ENCODE peak calls at places on chromosomes 7 and 10, in seven cellular contexts. Y, I, H, M, E, O and Z are unnamed samples.

GRCh38 chr10:102113956-102114857 is 6.0 kb downstream of the LDB1 start:
- DNase-seq in E (peak; percentile 19), M (no peak), I (no peak), O (no peak), Y (peak; percentile 26), H (peak; percentile 27), Z (peak; percentile 33)

GRCh38 chr10:6713716-6714115 is 133.6 kb upstream of the PRKCQ start:
- DNase-seq in Y (no peak), E (no peak), M (no peak), H (no peak), O (no peak), I (peak; percentile 36), Z (no peak)

GRCh38 chr10:56231436-56231835 is 129.6 kb downstream of the ZWINT start:
- DNase-seq in O (no peak), E (no peak), Y (no peak), M (no peak), I (no peak), H (no peak), Z (no peak)

GRCh38 chr10:132163278-132163765 is 23.4 kb upstream of the DPYSL4 start:
- DNase-seq in E (no peak), H (no peak), O (no peak), M (no peak), Y (peak; percentile 64), I (no peak), Z (peak; percentile 49)

GRCh38 chr10:130824230-130825014 is 487.1 kb downstream of the TCERG1L start:
- DNase-seq in Y (no peak), M (no peak), I (no peak), O (no peak), E (no peak), H (no peak), Z (no peak)

GRCh38 chr7:148882668-148883232 is 1.3 kb downstream of the EZH2 start:
- DNase-seq in Y (peak; percentile 14), E (no peak), O (no peak), M (no peak), H (peak; percentile 6), I (peak; percentile 3), Z (no peak)

GRCh38 chr7:150939052-150939810 is 38.9 kb downstream of the KCNH2 start:
- DNase-seq in I (no peak), E (no peak), O (no peak), M (peak; percentile 37), H (no peak), Y (no peak), Z (no peak)

GRCh38 chr10:110355181-110355831 is 50.6 kb upstream of the SMNDC1 start:
- DNase-seq in E (no peak), Y (no peak), M (no peak), I (no peak), H (no peak), O (no peak), Z (no peak)

GRCh38 chr7:116231543-116232401 is 21.4 kb downstream of the TES start:
- DNase-seq in Y (no peak), I (peak; percentile 72), E (no peak), O (no peak), H (peak; percentile 72), M (no peak), Z (no peak)

GRCh38 chr7:36305648-36306047 is 84.0 kb upstream of the ANLN start:
- DNase-seq in I (no peak), M (no peak), Y (no peak), O (no peak), E (no peak), H (no peak), Z (peak; percentile 8)

GRCh38 chr10:522350-522749 is 167.1 kb downstream of the DIP2C start:
- DNase-seq in E (no peak), O (no peak), Y (no peak), H (no peak), I (no peak), M (peak; percentile 45), Z (no peak)

GRCh38 chr7:21261627-21262564 is 166.0 kb upstream of the SP4 start:
- DNase-seq in I (peak; percentile 55), Y (peak; percentile 46), H (peak; percentile 13), E (peak; percentile 42), O (no peak), M (no peak), Z (peak; percentile 33)

GRCh38 chr10:661891-662605 is 27.4 kb downstream of the DIP2C start:
- DNase-seq in E (no peak), M (no peak), I (no peak), Y (peak; percentile 69), O (no peak), H (no peak), Z (no peak)

GRCh38 chr10:17059197-17059688 is 70.4 kb downstream of the CUBN start:
- DNase-seq in E (no peak), Y (no peak), M (no peak), I (peak; percentile 91), H (peak; percentile 96), O (no peak), Z (no peak)

GRCh38 chr10:37763132-37763531 is 94.3 kb downstream of the ZNF248 start:
- DNase-seq in E (no peak), O (no peak), M (no peak), I (no peak), Y (no peak), H (no peak), Z (no peak)
- H3K9me3 ChIP-seq in E (no peaks in the 10 kb centered on the region), O (peaks cover 48% of the 10 kb centered on the region), M (peaks cover 18% of the 10 kb centered on the region), I (no peaks in the 10 kb centered on the region), Y (peaks cover 4% of the 10 kb centered on the region), H (no peaks in the 10 kb centered on the region), Z (peaks cover 83% of the 10 kb centered on the region)

DNA sequence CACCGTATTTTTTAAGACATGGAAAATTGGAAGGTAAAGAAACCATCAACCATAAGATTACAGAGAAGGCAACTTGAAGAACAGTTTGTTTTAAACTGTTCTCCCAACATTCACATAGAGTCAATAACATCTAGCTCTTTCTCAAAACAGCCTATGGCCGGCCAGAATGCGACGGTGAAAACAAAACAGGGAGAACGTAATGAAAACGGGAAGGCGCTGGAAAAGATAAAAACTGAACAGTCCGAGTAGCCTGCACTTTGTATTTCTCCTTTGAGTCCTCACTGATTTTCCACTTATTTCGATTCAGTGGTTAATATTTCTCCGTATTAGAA is 637 bp downstream of the MICU1 start:
- DNase-seq in E (no peak), M (no peak), O (no peak), I (no peak), H (no peak), Y (no peak), Z (no peak)
- H3K4me3 ChIP-seq in E (peak overlapping the region; percentile 79), M (peak overlapping the region; percentile 79), O (peak overlapping the region; percentile 83), I (peak overlapping the region; percentile 78), H (peak overlapping the region; percentile 98), Y (peak overlapping the region; percentile 97), Z (peak overlapping the region; percentile 67)

GRCh38 chr10:31063839-31064238 is 32.2 kb upstream of the ZNF438 start:
- DNase-seq in I (peak; percentile 7), O (no peak), H (peak; percentile 17), Y (no peak), M (no peak), E (no peak), Z (no peak)
- H3K9me3 ChIP-seq in I (no peaks in the 10 kb centered on the region), O (no peaks in the 10 kb centered on the region), H (no peaks in the 10 kb centered on the region), Y (no peaks in the 10 kb centered on the region), M (no peaks in the 10 kb centered on the region), E (no peaks in the 10 kb centered on the region), Z (no peaks in the 10 kb centered on the region)

GRCh38 chr10:99976886-99977391 is 32.8 kb downstream of the DNMBP start:
- DNase-seq in Y (no peak), O (no peak), I (peak; percentile 92), E (no peak), H (peak; percentile 99), M (no peak), Z (no peak)
- H3K4me3 ChIP-seq in Y (no peak overlapping the region), O (no peak overlapping the region), I (no peak overlapping the region), E (no peak overlapping the region), H (peak overlapping the region; percentile 38), M (no peak overlapping the region), Z (no peak overlapping the region)

DNA sequence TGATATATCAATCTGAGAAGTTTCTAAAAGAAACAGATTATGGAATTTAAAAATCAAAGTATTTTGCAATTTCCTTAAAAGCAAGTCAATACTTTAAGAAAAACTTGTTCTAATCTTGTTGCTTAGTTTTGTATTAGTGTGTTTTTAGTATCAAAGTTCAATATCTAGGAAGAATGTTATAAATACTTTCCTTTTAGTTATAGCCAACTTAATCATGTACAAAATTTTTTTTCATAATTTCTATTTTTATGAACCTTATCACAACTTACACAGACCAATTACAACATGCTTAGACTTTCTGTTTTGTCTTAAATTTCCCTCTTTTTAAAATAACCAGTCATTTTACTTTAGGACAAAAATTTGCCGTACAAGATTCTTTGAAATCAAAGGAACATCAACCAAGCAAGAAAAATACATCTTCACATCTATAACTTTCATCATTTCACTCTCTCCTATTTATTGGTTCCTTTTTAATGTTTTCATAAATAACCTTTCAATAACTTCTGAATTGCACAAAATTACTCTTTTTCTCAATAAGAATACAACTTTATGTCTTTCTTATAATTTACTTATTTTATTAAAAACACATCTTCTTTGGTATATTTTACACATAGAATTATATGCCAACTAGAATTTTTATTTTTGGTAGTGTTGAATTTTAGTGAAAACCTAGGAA is 308.2 kb upstream of the GLI3 start:
- DNase-seq in M (no peak), O (no peak), I (no peak), E (no peak), H (no peak), Y (no peak), Z (no peak)
- H3K9me3 ChIP-seq in M (no peaks in the 10 kb centered on the region), O (no peaks in the 10 kb centered on the region), I (no peaks in the 10 kb centered on the region), E (no peaks in the 10 kb centered on the region), H (no peaks in the 10 kb centered on the region), Y (no peaks in the 10 kb centered on the region), Z (peaks cover 10% of the 10 kb centered on the region)

GRCh38 chr7:87712571-87712970 is 84.4 kb downstream of the RUNDC3B start:
- DNase-seq in E (no peak), H (peak; percentile 33), M (no peak), I (no peak), Y (no peak), O (no peak), Z (no peak)
- H3K4me3 ChIP-seq in E (no peak overlapping the region), H (no peak overlapping the region), M (no peak overlapping the region), I (no peak overlapping the region), Y (no peak overlapping the region), O (no peak overlapping the region), Z (no peak overlapping the region)

DNA sequence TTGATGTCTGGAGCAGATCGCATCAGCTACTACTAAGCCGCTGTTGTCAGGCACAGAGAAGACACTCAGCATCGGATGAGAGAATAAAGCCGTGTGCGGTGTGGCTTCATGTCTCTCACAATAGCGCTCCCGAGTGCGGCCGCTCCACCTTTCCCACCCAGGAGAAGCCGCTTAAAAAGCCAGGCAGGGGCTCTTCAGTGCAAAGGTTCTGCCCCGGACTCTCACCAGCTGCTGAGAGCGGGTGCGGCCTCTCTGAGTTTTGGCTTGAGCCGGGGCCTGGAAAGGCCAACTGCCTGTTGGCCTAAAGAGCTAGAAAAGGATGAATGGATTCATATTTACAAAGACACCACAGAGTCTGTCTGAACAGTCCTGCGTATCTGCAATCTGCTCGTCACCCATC is 600.6 kb downstream of the DNAJB6 start:
- DNase-seq in Y (no peak), I (no peak), E (no peak), M (no peak), H (no peak), O (no peak), Z (no peak)
- H3K9me3 ChIP-seq in Y (no peaks in the 10 kb centered on the region), I (no peaks in the 10 kb centered on the region), E (no peaks in the 10 kb centered on the region), M (peaks cover 15% of the 10 kb centered on the region), H (no peaks in the 10 kb centered on the region), O (no peaks in the 10 kb centered on the region), Z (peaks cover 26% of the 10 kb centered on the region)